ENCODE peak calls at places on chromosomes 13 and 19, in ten cellular contexts. G, M, I, L, D, O, Z, J, B and F are unnamed samples.

GRCh38 chr13:107665926-107666458 is 549.3 kb downstream of the LIG4 start:
- DNase-seq in G (no peak), M (peak), O (no peak), B (no peak), J (no peak), I (no peak), Z (no peak), L (no peak), D (peak), F (no peak)

GRCh38 chr19:38952395-38953165 is 21.8 kb downstream of the MRPS12 start:
- DNase-seq in J (no peak), O (no peak), G (peak), L (no peak), I (no peak), B (peak), Z (peak), D (peak), M (no peak), F (peak)

GRCh38 chr13:25085125-25085742 is 10.7 kb upstream of the PABPC3 start:
- DNase-seq in L (no peak), J (peak), O (peak), D (peak), I (no peak), B (peak), Z (peak), G (peak), M (peak), F (peak)

GRCh38 chr19:4754248-4754647 is 30.6 kb upstream of the DPP9 start:
- DNase-seq in Z (peak), D (peak), B (no peak), L (no peak), O (no peak), J (no peak), G (peak), M (no peak), I (no peak), F (no peak)

GRCh38 chr19:17209126-17210036 is 5.8 kb upstream of the USE1 start:
- DNase-seq in B (peak), Z (peak), O (peak), I (no peak), J (peak), D (peak), M (peak), L (peak), G (peak), F (no peak)

GRCh38 chr19:22595918-22596341 is 38.2 kb upstream of the ZNF492 start:
- DNase-seq in M (no peak), Z (no peak), J (no peak), D (no peak), L (no peak), B (no peak), G (no peak), I (no peak), O (no peak), F (no peak)

GRCh38 chr13:98563071-98563470 is 13.8 kb downstream of the STK24 start:
- DNase-seq in Z (no peak), M (no peak), J (no peak), L (no peak), G (no peak), I (no peak), O (no peak), D (no peak), B (no peak), F (no peak)

GRCh38 chr13:94454906-94455305 is 24.6 kb downstream of the DCT start:
- DNase-seq in J (no peak), I (no peak), D (peak), Z (no peak), G (peak), B (no peak), L (no peak), M (peak), O (no peak), F (no peak)

GRCh38 chr19:45404557-45405434 is at the start of gene PPP1R13L:
- DNase-seq in L (no peak), Z (peak), I (peak), G (peak), O (peak), J (peak), M (peak), D (peak), B (peak), F (peak)

GRCh38 chr19:51440052-51440451 is 18.2 kb downstream of the SIGLEC8 start:
- DNase-seq in Z (no peak), G (no peak), J (no peak), M (no peak), D (no peak), B (no peak), I (no peak), O (no peak), L (no peak), F (no peak)

GRCh38 chr13:56332671-56333070 is 808.0 kb upstream of the PRR20A start:
- DNase-seq in Z (no peak), D (no peak), J (no peak), L (no peak), I (no peak), G (no peak), M (no peak), O (no peak), B (no peak), F (no peak)

GRCh38 chr13:110157718-110158117 is 149.2 kb downstream of the COL4A1 start:
- DNase-seq in I (no peak), G (no peak), J (no peak), B (no peak), Z (no peak), L (no peak), O (no peak), M (no peak), D (no peak), F (no peak)

GRCh38 chr19:21269813-21270212 is 59.4 kb downstream of the ZNF708 start:
- DNase-seq in D (no peak), G (no peak), I (no peak), O (no peak), Z (peak), L (no peak), M (no peak), B (no peak), J (no peak), F (no peak)

GRCh38 chr13:76319921-76320320 is 566.3 kb downstream of the KCTD12 start:
- DNase-seq in Z (no peak), I (no peak), D (no peak), L (no peak), O (no peak), M (no peak), G (no peak), B (no peak), J (no peak), F (no peak)

GRCh38 chr13:39130298-39130697 is 92.0 kb downstream of the NHLRC3 start:
- DNase-seq in G (no peak), Z (no peak), I (no peak), J (no peak), D (no peak), O (no peak), B (no peak), L (no peak), M (no peak), F (no peak)

GRCh38 chr19:43540381-43540780 is 7.4 kb downstream of the ZNF575 start:
- DNase-seq in L (no peak), D (no peak), I (no peak), Z (no peak), J (no peak), M (no peak), O (no peak), B (no peak), G (no peak), F (no peak)

GRCh38 chr13:40916207-40916998 is 102.7 kb downstream of the ELF1 start:
- DNase-seq in G (peak), M (peak), O (peak), I (no peak), L (no peak), Z (no peak), D (no peak), J (no peak), B (no peak), F (no peak)

GRCh38 chr19:12202250-12202649 is 39.4 kb downstream of the ZNF136 start:
- DNase-seq in Z (no peak), D (no peak), G (no peak), L (peak), O (no peak), M (no peak), B (no peak), J (no peak), I (no peak), F (no peak)

GRCh38 chr19:1355258-1355973 is 28.3 kb upstream of the NDUFS7 start:
- DNase-seq in G (no peak), D (no peak), Z (no peak), I (no peak), L (no peak), O (no peak), M (peak), B (no peak), J (no peak), F (no peak)

GRCh38 chr19:10286803-10287737 is at the start of gene ICAM4:
- DNase-seq in O (no peak), I (no peak), D (no peak), M (no peak), B (no peak), J (peak), Z (no peak), L (no peak), G (peak), F (no peak)

GRCh38 chr19:12825259-12826131 is 8.9 kb downstream of the RTBDN start:
- DNase-seq in J (peak), Z (no peak), M (no peak), G (no peak), I (no peak), L (no peak), O (peak), D (no peak), B (peak), F (no peak)

GRCh38 chr13:73056054-73056962 is 2.5 kb upstream of the KLF5 start:
- DNase-seq in G (peak), Z (no peak), L (no peak), B (no peak), J (no peak), O (peak), D (peak), M (peak), I (no peak), F (peak)

GRCh38 chr19:4376245-4376990 is 23.9 kb downstream of the SH3GL1 start:
- DNase-seq in J (no peak), Z (no peak), B (no peak), M (no peak), I (no peak), L (no peak), D (no peak), G (no peak), O (no peak), F (no peak)

GRCh38 chr13:113545931-113546516 is 38.5 kb upstream of the TFDP1 start:
- DNase-seq in J (no peak), D (no peak), G (no peak), M (no peak), I (no peak), Z (no peak), O (no peak), L (no peak), B (no peak), F (no peak)

GRCh38 chr19:17340871-17341357 is 3.6 kb downstream of the GTPBP3 start:
- DNase-seq in G (no peak), Z (no peak), I (no peak), J (no peak), O (no peak), B (no peak), D (no peak), M (no peak), L (no peak), F (no peak)

GRCh38 chr19:40889366-40889765 is 7.3 kb upstream of the CYP2A7 start:
- DNase-seq in Z (no peak), D (no peak), O (no peak), M (no peak), J (no peak), L (no peak), G (peak), I (no peak), B (no peak), F (no peak)

GRCh38 chr19:18501832-18502231 is 20.0 kb downstream of the ELL start:
- DNase-seq in G (no peak), J (no peak), I (no peak), D (no peak), B (no peak), Z (no peak), M (no peak), L (no peak), O (no peak), F (no peak)

GRCh38 chr13:84279166-84279565 is 396.9 kb upstream of the SLITRK1 start:
- DNase-seq in O (no peak), D (peak), J (no peak), L (no peak), B (no peak), I (no peak), M (peak), Z (no peak), G (peak), F (no peak)